ENCODE peak calls at places on chromosome 14, in eight cellular contexts. C, R, U, Z, J, L, I and T are unnamed samples.

GRCh38 chr14:61551419-61551818 is 143.9 kb upstream of the HIF1A start:
- DNase-seq in C (no peak), R (peak; percentile 40), U (no peak), Z (no peak), J (no peak), L (no peak), I (no peak), T (no peak)

GRCh38 chr14:61710853-61711817 is 15.8 kb downstream of the HIF1A start:
- DNase-seq in C (no peak), R (no peak), U (no peak), Z (no peak), J (no peak), L (peak; percentile 46), I (no peak), T (no peak)

GRCh38 chr14:81638656-81639055 is 105.0 kb upstream of the SEL1L start:
- DNase-seq in C (no peak), R (no peak), U (no peak), Z (no peak), J (no peak), L (no peak), I (no peak), T (no peak)

GRCh38 chr14:76352639-76353281 is 23.2 kb upstream of the ESRRB start:
- DNase-seq in C (peak; percentile 92), R (peak; percentile 87), U (peak; percentile 26), Z (peak; percentile 14), J (peak; percentile 81), L (peak; percentile 15), I (peak; percentile 55), T (peak; percentile 87)

GRCh38 chr14:73741386-73741875 is 27.2 kb upstream of the PNMA1 start:
- DNase-seq in C (peak; percentile 60), R (peak; percentile 78), U (peak; percentile 66), Z (no peak), J (peak; percentile 83), L (peak; percentile 29), I (peak; percentile 89), T (no peak)

GRCh38 chr14:35197015-35197414 is 74.7 kb downstream of the PRORP start:
- DNase-seq in C (no peak), R (no peak), U (peak; percentile 77), Z (no peak), J (no peak), L (peak; percentile 75), I (no peak), T (no peak)

GRCh38 chr14:72892879-72893635 is 844 bp downstream of the DPF3 start:
- DNase-seq in C (peak; percentile 63), R (peak; percentile 66), U (no peak), Z (no peak), J (no peak), L (peak; percentile 39), I (peak; percentile 63), T (peak; percentile 91)

GRCh38 chr14:67964391-67964812 is 144.8 kb downstream of the RAD51B start:
- DNase-seq in C (no peak), R (no peak), U (peak; percentile 40), Z (peak; percentile 59), J (no peak), L (no peak), I (no peak), T (no peak)

GRCh38 chr14:94158239-94158888 is 15.8 kb upstream of the PPP4R4 start:
- DNase-seq in C (no peak), R (no peak), U (no peak), Z (no peak), J (no peak), L (no peak), I (no peak), T (no peak)

GRCh38 chr14:35944847-35945246 is 118.7 kb downstream of the BRMS1L start:
- DNase-seq in C (peak; percentile 43), R (no peak), U (no peak), Z (no peak), J (peak; percentile 61), L (no peak), I (peak; percentile 53), T (no peak)